ENCODE peak calls at places on chromosomes 12 and 14, in six cellular contexts. G, E, Z, V, M and U are unnamed samples.

GRCh38 chr12:43338848-43339526 is 213.0 kb downstream of the ADAMTS20 start:
- DNase-seq in V (peak), E (peak), Z (peak), M (no peak), G (no peak), U (peak)

GRCh38 chr14:75751291-75751690 is 90.2 kb downstream of the TTLL5 start:
- DNase-seq in E (peak), M (no peak), G (no peak), Z (peak), V (no peak), U (no peak)

GRCh38 chr12:95179011-95179410 is 38.3 kb downstream of the FGD6 start:
- DNase-seq in E (no peak), Z (no peak), G (no peak), M (no peak), V (peak), U (no peak)

GRCh38 chr12:29519585-29520182 is 22.2 kb upstream of the OVCH1 start:
- DNase-seq in V (peak), G (no peak), Z (peak), M (no peak), E (peak), U (peak)

GRCh38 chr12:91609283-91609682 is 426.7 kb upstream of the DCN start:
- DNase-seq in G (no peak), Z (no peak), M (no peak), E (no peak), V (no peak), U (no peak)

GRCh38 chr14:85418716-85419115 is 111.2 kb upstream of the FLRT2 start:
- DNase-seq in Z (no peak), G (no peak), E (no peak), M (no peak), V (no peak), U (no peak)

GRCh38 chr14:68379510-68380303 is 413.2 kb downstream of the ZFP36L1 start:
- DNase-seq in E (no peak), M (no peak), V (no peak), Z (no peak), G (no peak), U (no peak)

GRCh38 chr14:96275182-96276112 is 19.4 kb downstream of the BDKRB1 start:
- DNase-seq in E (peak), V (peak), M (peak), G (peak), Z (peak), U (peak)

GRCh38 chr14:59582161-59582560 is 5.5 kb upstream of the CCDC175 start:
- DNase-seq in E (peak), M (no peak), V (no peak), Z (no peak), G (no peak), U (no peak)

GRCh38 chr12:67052981-67053380 is 216.2 kb upstream of the CAND1 start:
- DNase-seq in Z (no peak), E (no peak), M (no peak), V (peak), G (no peak), U (no peak)

GRCh38 chr12:19115285-19115684 is 14.2 kb upstream of the PLEKHA5 start:
- DNase-seq in E (no peak), V (no peak), G (no peak), M (no peak), Z (no peak), U (no peak)

DNA sequence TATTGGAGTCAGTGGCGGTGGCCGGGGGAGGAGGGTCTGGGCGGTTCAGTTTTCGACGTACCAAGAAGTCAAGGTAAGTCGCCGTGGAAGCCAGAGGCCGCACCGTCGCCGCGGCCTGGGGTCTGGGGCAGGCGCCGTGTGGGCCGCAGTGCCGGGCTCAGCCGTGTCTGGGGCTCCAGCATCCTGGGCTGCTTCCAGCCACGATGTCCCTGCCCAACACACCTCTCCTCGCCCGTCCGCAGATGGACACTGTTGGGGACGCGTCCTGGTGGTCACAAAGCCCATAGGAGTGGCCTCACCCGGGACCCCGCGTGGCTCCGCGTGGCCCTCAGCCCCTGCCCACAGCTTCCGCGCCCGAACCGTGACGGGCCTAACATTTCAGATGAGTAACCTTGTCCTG is 59.1 kb downstream of the FBRSL1 start:
- DNase-seq in G (no peak), Z (no peak), M (no peak), V (no peak), E (no peak), U (no peak)
- H3K4ac ChIP-seq in G (no peak), Z (no peak), M (no peak), V (no peak), E (no peak), U (no peak)

GRCh38 chr12:98644712-98645571 is at the start of the genes APAF1 and IKBIP:
- DNase-seq in G (peak), Z (peak), V (peak), M (peak), E (peak), U (peak)

GRCh38 chr12:98646165-98646764 is 1.2 kb downstream of the APAF1 start:
- DNase-seq in M (no peak), G (no peak), V (peak), E (peak), Z (peak), U (no peak)

GRCh38 chr12:98644433-98644711 is 216 bp downstream of the IKBIP start:
- DNase-seq in Z (no peak), V (no peak), G (no peak), E (no peak), M (peak), U (no peak)

DNA sequence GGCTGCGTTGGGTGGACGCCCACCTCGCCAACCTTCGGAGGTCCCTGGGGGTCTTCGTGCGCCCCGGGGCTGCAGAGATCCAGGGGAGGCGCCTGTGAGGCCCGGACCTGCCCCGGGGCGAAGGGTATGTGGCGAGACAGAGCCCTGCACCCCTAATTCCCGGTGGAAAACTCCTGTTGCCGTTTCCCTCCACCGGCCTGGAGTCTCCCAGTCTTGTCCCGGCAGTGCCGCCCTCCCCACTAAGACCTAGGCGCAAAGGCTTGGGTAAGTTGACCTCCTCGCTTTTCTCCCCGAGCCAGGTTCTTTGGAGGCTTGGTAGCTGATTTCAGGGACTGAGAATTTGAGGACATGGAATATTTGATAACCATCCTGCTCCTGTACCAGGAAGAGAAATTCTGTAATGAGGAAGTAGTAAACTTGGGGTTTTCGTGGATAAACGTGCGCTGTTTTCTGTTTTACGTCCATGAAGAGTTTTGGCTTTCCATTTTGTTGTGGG is 530 bp downstream of the APAF1 start:
- DNase-seq in G (no peak), M (no peak), V (peak), E (peak), Z (no peak), U (peak)
- H3K4ac ChIP-seq in G (no peak), M (no peak), V (peak), E (peak), Z (peak), U (no peak)

GRCh38 chr14:61573748-61574513 is 121.4 kb upstream of the HIF1A start:
- DNase-seq in E (peak), V (peak), Z (peak), M (no peak), G (no peak), U (no peak)
- H3K4ac ChIP-seq in E (no peak), V (no peak), Z (peak), M (no peak), G (no peak), U (no peak)

GRCh38 chr12:77118696-77119095 is 53.3 kb upstream of the E2F7 start:
- DNase-seq in Z (peak), E (peak), V (no peak), G (no peak), M (no peak), U (no peak)
- H3K4ac ChIP-seq in Z (no peak), E (no peak), V (no peak), G (no peak), M (no peak), U (no peak)

GRCh38 chr12:49821375-49822287 is 6.6 kb downstream of the NCKAP5L start:
- DNase-seq in E (no peak), V (no peak), Z (no peak), G (no peak), M (no peak), U (no peak)

GRCh38 chr12:49818241-49818640 is 10.0 kb downstream of the NCKAP5L start:
- DNase-seq in G (no peak), V (no peak), M (no peak), E (no peak), Z (no peak), U (no peak)

GRCh38 chr12:49823951-49824350 is 4.3 kb downstream of the NCKAP5L start:
- DNase-seq in G (no peak), M (no peak), Z (no peak), V (no peak), E (no peak), U (no peak)

GRCh38 chr12:49823350-49823749 is 4.9 kb downstream of the NCKAP5L start:
- DNase-seq in E (no peak), Z (no peak), V (no peak), G (no peak), M (no peak), U (no peak)

GRCh38 chr12:49819786-49820185 is 8.4 kb downstream of the NCKAP5L start:
- DNase-seq in G (no peak), V (no peak), M (no peak), Z (no peak), E (no peak), U (no peak)
- H3K4ac ChIP-seq in G (no peak), V (no peak), M (no peak), Z (no peak), E (no peak), U (no peak)

GRCh38 chr12:106954462-106955376 is 988 bp upstream of the TMEM263 start:
- DNase-seq in V (no peak), G (peak), M (peak), Z (peak), E (no peak), U (no peak)

GRCh38 chr12:106953352-106954260 is 2.1 kb upstream of the TMEM263 start:
- DNase-seq in G (no peak), Z (peak), V (no peak), E (no peak), M (no peak), U (no peak)

GRCh38 chr12:106955377-106956047 is at the start of gene TMEM263:
- DNase-seq in G (peak), M (peak), V (peak), Z (peak), E (peak), U (peak)

GRCh38 chr12:106957617-106958016 is 1.9 kb downstream of the TMEM263 start:
- DNase-seq in Z (no peak), V (no peak), E (peak), M (no peak), G (no peak), U (no peak)

DNA sequence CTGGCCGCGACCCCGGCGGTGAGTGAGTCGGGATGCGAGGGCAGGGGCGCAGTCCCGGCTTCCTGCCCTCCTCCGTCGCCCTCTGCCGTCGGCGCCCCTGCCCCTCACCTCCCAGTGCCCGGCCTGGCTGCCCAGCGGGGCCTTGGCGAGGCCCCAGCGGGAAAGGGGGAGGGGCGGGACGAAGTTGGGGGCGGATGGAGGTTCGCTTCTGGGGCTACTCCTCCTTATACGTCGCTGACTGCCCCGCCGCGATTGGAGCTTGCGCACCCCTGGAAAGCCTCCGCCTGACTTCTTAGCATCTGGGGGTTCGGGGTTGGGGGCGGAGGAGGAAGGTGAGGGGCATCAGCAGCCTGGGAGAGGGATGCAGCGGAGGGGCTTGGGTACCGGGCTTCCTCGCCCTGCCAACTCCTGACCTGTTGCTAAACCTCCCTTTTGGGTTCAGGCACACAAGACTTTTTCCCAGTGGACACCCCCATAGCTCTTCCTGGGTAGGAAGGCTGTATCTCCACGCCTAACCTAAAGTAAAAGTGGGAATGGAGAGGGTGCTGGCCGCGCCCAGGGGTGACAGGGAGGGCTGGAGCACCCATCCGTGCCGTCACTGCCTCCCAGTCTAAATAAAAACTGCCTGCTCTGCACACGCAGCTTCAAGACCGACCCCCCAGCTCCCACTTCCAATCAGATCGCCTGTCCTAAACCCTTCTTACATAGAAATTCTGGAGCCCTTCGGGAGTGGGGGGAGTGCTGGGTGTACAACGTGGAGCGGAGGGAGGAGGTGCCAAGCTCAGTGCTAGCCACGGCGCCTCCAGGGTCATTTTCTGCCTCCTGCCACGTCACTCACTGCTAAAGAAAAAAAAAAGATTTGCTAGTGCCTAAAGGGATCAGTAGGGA is 585 bp downstream of the TMEM263 start:
- DNase-seq in Z (peak), M (peak), G (peak), V (peak), E (peak), U (peak)
- H3K4ac ChIP-seq in Z (peak), M (no peak), G (no peak), V (no peak), E (peak), U (no peak)